ENCODE peak calls at places on chromosomes 7 and 10, in seven cellular contexts. H is upper lobe of right lung, X is mesendoderm, B is astrocyte, F is small intestine, Q is gastrocnemius medialis, R is GM23248. W is an unnamed sample.

GRCh38 chr10:102090772-102091171 is 25.6 kb downstream of the HPS6 start:
- DNase-seq in H (no peak), X (no peak), B (no peak), F (no peak), Q (no peak), R (no peak), W (no peak)

GRCh38 chr7:30074422-30075030 is 46.3 kb downstream of the PLEKHA8 start:
- DNase-seq in H (no peak), X (peak; percentile 60), B (peak; percentile 71), F (peak; percentile 47), Q (no peak), R (peak; percentile 67), W (no peak)

GRCh38 chr7:141053626-141054025 is 20.2 kb upstream of the TMEM178B start:
- DNase-seq in H (no peak), X (no peak), B (no peak), F (no peak), Q (no peak), R (no peak), W (no peak)

GRCh38 chr10:30170146-30170545 is 110.8 kb upstream of the JCAD start:
- DNase-seq in H (no peak), X (no peak), B (no peak), F (no peak), Q (no peak), R (no peak), W (no peak)

GRCh38 chr10:72593963-72594362 is 31.9 kb downstream of the MICU1 start:
- DNase-seq in H (no peak), X (no peak), B (no peak), F (peak; percentile 27), Q (no peak), R (no peak), W (no peak)

GRCh38 chr10:14382022-14382421 is 51.3 kb upstream of the FRMD4A start:
- DNase-seq in H (no peak), X (no peak), B (peak; percentile 80), F (no peak), Q (no peak), R (no peak), W (no peak)

GRCh38 chr10:688621-689426 is 644 bp downstream of the DIP2C start:
- DNase-seq in H (no peak), X (peak; percentile 56), B (no peak), F (peak; percentile 31), Q (no peak), R (peak; percentile 78), W (peak; percentile 44)

GRCh38 chr7:69630292-69630691 is 32.0 kb downstream of the AUTS2 start:
- DNase-seq in H (no peak), X (no peak), B (peak; percentile 94), F (no peak), Q (no peak), R (peak; percentile 86), W (no peak)

GRCh38 chr7:137209151-137209822 is 134.2 kb downstream of the PTN start:
- DNase-seq in H (no peak), X (no peak), B (peak; percentile 12), F (no peak), Q (no peak), R (no peak), W (no peak)

GRCh38 chr7:44505595-44505994 is 15.1 kb upstream of the NUDCD3 start:
- DNase-seq in H (no peak), X (no peak), B (no peak), F (no peak), Q (no peak), R (no peak), W (no peak)

GRCh38 chr10:120508393-120508792 is 51.4 kb downstream of the PLPP4 start:
- DNase-seq in H (no peak), X (no peak), B (peak; percentile 99), F (no peak), Q (no peak), R (peak; percentile 94), W (no peak)

GRCh38 chr10:80187060-80187459 is 18.3 kb downstream of the ANXA11 start:
- DNase-seq in H (no peak), X (no peak), B (no peak), F (no peak), Q (no peak), R (no peak), W (no peak)

GRCh38 chr10:80185522-80186299 is 19.6 kb downstream of the ANXA11 start:
- DNase-seq in H (no peak), X (no peak), B (no peak), F (no peak), Q (no peak), R (no peak), W (no peak)

GRCh38 chr10:80187465-80188409 is 17.6 kb downstream of the ANXA11 start:
- DNase-seq in H (no peak), X (no peak), B (no peak), F (peak; percentile 74), Q (no peak), R (no peak), W (peak; percentile 21)

GRCh38 chr10:80186364-80187012 is 18.8 kb downstream of the ANXA11 start:
- DNase-seq in H (no peak), X (peak; percentile 37), B (no peak), F (no peak), Q (peak; percentile 71), R (peak; percentile 57), W (peak; percentile 76)

GRCh38 chr10:80188713-80189112 is 16.6 kb downstream of the ANXA11 start:
- DNase-seq in H (no peak), X (no peak), B (no peak), F (no peak), Q (no peak), R (no peak), W (peak; percentile 11)
- H3K27ac ChIP-seq in H (peak overlapping the region; percentile 33), X (no peak overlapping the region), B (no peak overlapping the region), F (peak overlapping the region; percentile 56), Q (peak overlapping the region; percentile 84), R (no peak overlapping the region), W (peak overlapping the region; percentile 56)

GRCh38 chr7:101970047-101970585 is 152.7 kb downstream of the CUX1 start:
- DNase-seq in H (no peak), X (no peak), B (no peak), F (no peak), Q (no peak), R (no peak), W (no peak)
- H3K27ac ChIP-seq in H (no peak overlapping the region), X (no peak overlapping the region), B (no peak overlapping the region), F (no peak overlapping the region), Q (peak overlapping the region; percentile 24), R (no peak overlapping the region), W (peak overlapping the region; percentile 10)

GRCh38 chr7:80775481-80775880 is 137.0 kb downstream of the CD36 start:
- DNase-seq in H (no peak), X (no peak), B (no peak), F (no peak), Q (no peak), R (peak; percentile 30), W (no peak)

GRCh38 chr7:80772347-80773101 is 134.1 kb downstream of the CD36 start:
- DNase-seq in H (no peak), X (peak; percentile 46), B (no peak), F (no peak), Q (no peak), R (no peak), W (no peak)

GRCh38 chr7:80774843-80775242 is 136.4 kb downstream of the CD36 start:
- DNase-seq in H (no peak), X (no peak), B (no peak), F (no peak), Q (no peak), R (no peak), W (no peak)

GRCh38 chr7:80773787-80774508 is 135.5 kb downstream of the CD36 start:
- DNase-seq in H (no peak), X (peak; percentile 44), B (no peak), F (no peak), Q (no peak), R (no peak), W (no peak)

DNA sequence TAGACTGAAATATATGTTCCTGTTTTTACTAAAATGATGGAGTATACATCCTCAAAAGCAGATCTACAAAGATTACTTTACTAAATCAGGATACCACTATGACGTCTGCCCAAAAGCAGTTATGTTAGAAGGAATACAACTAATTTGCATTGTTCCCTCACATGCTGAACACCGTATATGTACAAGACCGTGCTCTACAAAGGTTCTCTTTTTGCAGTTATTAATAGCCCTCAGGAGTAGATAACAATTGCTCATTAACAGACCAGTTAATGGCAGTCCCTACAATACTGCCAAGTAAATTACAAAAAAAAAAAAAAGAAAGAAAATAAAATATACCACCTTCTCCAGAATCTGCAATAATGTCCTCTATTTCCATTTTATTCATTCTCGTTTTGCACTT is 137.5 kb downstream of the CD36 start:
- DNase-seq in H (no peak), X (no peak), B (no peak), F (no peak), Q (no peak), R (no peak), W (no peak)
- H3K27ac ChIP-seq in H (no peak overlapping the region), X (no peak overlapping the region), B (no peak overlapping the region), F (no peak overlapping the region), Q (no peak overlapping the region), R (no peak overlapping the region), W (no peak overlapping the region)

DNA sequence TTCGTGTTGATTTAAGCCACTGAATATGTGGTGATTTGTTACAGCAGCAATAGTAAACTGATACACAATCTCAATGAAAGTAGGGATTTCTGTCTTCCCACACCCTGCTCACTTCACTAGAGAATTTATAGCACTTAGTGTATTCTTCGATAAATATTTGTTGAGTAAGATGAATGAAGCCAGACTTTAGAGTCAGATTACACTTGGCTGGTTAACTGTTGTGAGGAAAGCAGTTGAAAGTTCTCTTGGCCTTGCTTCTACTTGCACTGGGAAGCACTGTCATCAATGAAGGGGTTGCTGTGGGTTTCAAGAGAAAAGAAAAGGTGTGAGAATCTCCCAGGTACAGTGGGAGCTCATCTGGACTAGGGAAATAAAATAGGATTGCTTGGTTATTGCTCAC is 82.1 kb upstream of the IGFBP3 start:
- DNase-seq in H (no peak), X (no peak), B (peak; percentile 13), F (no peak), Q (no peak), R (no peak), W (no peak)
- H3K27ac ChIP-seq in H (no peak overlapping the region), X (no peak overlapping the region), B (no peak overlapping the region), F (no peak overlapping the region), Q (no peak overlapping the region), R (no peak overlapping the region), W (no peak overlapping the region)

GRCh38 chr10:110226926-110227641 is 19.7 kb downstream of the MXI1 start:
- DNase-seq in H (peak; percentile 91), X (peak; percentile 59), B (no peak), F (peak; percentile 51), Q (peak; percentile 54), R (peak; percentile 60), W (peak; percentile 83)

GRCh38 chr10:110225756-110226554 is 18.6 kb downstream of the MXI1 start:
- DNase-seq in H (peak; percentile 96), X (peak; percentile 99), B (peak; percentile 85), F (peak; percentile 98), Q (peak; percentile 90), R (peak; percentile 97), W (peak; percentile 95)

GRCh38 chr10:110229155-110229554 is 21.8 kb downstream of the MXI1 start:
- DNase-seq in H (no peak), X (no peak), B (no peak), F (no peak), Q (no peak), R (no peak), W (no peak)

GRCh38 chr10:110226555-110226925 is 19.1 kb downstream of the MXI1 start:
- DNase-seq in H (peak; percentile 93), X (peak; percentile 96), B (peak; percentile 89), F (peak; percentile 88), Q (peak; percentile 88), R (peak; percentile 96), W (peak; percentile 96)

GRCh38 chr10:110228066-110228465 is 20.7 kb downstream of the MXI1 start:
- DNase-seq in H (no peak), X (no peak), B (no peak), F (no peak), Q (no peak), R (no peak), W (no peak)
- H3K27ac ChIP-seq in H (no peak overlapping the region), X (no peak overlapping the region), B (no peak overlapping the region), F (no peak overlapping the region), Q (peak overlapping the region; percentile 100), R (no peak overlapping the region), W (peak overlapping the region; percentile 99)